ENCODE peak calls at places on chromosomes 3 and 15, in six cellular contexts. One of them, this sample, is unnamed.

GRCh38 chr15:69114231-69114937 is 46.1 kb upstream of the GLCE start:
- DNase-seq in left ventricle myocardium inferior: no peak
- DNase-seq in BE2C: peak
- DNase-seq in upper lobe of right lung: no peak
- DNase-seq in endothelial cell of umbilical vein: no peak
- DNase-seq in heart right ventricle: no peak
- DNase-seq in this sample: no peak

GRCh38 chr15:37098468-37099320 is 1.7 kb downstream of the MEIS2 start:
- DNase-seq in left ventricle myocardium inferior: peak
- DNase-seq in BE2C: peak
- DNase-seq in upper lobe of right lung: no peak
- DNase-seq in endothelial cell of umbilical vein: peak
- DNase-seq in heart right ventricle: peak
- DNase-seq in this sample: peak

GRCh38 chr15:63165166-63165859 is 8.0 kb upstream of the RPS27L start:
- DNase-seq in left ventricle myocardium inferior: no peak
- DNase-seq in BE2C: no peak
- DNase-seq in upper lobe of right lung: no peak
- DNase-seq in endothelial cell of umbilical vein: no peak
- DNase-seq in heart right ventricle: no peak
- DNase-seq in this sample: no peak

GRCh38 chr15:90376789-90377188 is 11.3 kb upstream of the IQGAP1 start:
- DNase-seq in left ventricle myocardium inferior: no peak
- DNase-seq in BE2C: no peak
- DNase-seq in upper lobe of right lung: no peak
- DNase-seq in endothelial cell of umbilical vein: peak
- DNase-seq in heart right ventricle: no peak
- DNase-seq in this sample: no peak

GRCh38 chr15:76274226-76274625 is 37.0 kb downstream of the ETFA start:
- DNase-seq in left ventricle myocardium inferior: no peak
- DNase-seq in BE2C: no peak
- DNase-seq in upper lobe of right lung: no peak
- DNase-seq in endothelial cell of umbilical vein: peak
- DNase-seq in heart right ventricle: no peak
- DNase-seq in this sample: no peak

GRCh38 chr3:133268772-133269171 is 131.1 kb upstream of the BFSP2 start:
- DNase-seq in left ventricle myocardium inferior: no peak
- DNase-seq in BE2C: peak
- DNase-seq in upper lobe of right lung: no peak
- DNase-seq in endothelial cell of umbilical vein: no peak
- DNase-seq in heart right ventricle: no peak
- DNase-seq in this sample: no peak

GRCh38 chr3:61562810-61563613 is 1.6 kb downstream of the PTPRG start:
- DNase-seq in left ventricle myocardium inferior: peak
- DNase-seq in BE2C: no peak
- DNase-seq in upper lobe of right lung: peak
- DNase-seq in endothelial cell of umbilical vein: peak
- DNase-seq in heart right ventricle: peak
- DNase-seq in this sample: no peak

GRCh38 chr3:16907245-16907644 is 22.5 kb downstream of the PLCL2 start:
- DNase-seq in left ventricle myocardium inferior: no peak
- DNase-seq in BE2C: no peak
- DNase-seq in upper lobe of right lung: no peak
- DNase-seq in endothelial cell of umbilical vein: peak
- DNase-seq in heart right ventricle: no peak
- DNase-seq in this sample: no peak

GRCh38 chr3:72290859-72291641 is 506.1 kb upstream of the PROK2 start:
- DNase-seq in left ventricle myocardium inferior: no peak
- DNase-seq in BE2C: peak
- DNase-seq in upper lobe of right lung: no peak
- DNase-seq in endothelial cell of umbilical vein: no peak
- DNase-seq in heart right ventricle: no peak
- DNase-seq in this sample: no peak

GRCh38 chr3:156751461-156752025 is 74.6 kb upstream of the LEKR1 start:
- DNase-seq in left ventricle myocardium inferior: peak
- DNase-seq in BE2C: no peak
- DNase-seq in upper lobe of right lung: no peak
- DNase-seq in endothelial cell of umbilical vein: peak
- DNase-seq in heart right ventricle: peak
- DNase-seq in this sample: no peak

GRCh38 chr3:103906304-103906703 is 1460.4 kb upstream of the ALCAM start:
- DNase-seq in left ventricle myocardium inferior: no peak
- DNase-seq in BE2C: no peak
- DNase-seq in upper lobe of right lung: no peak
- DNase-seq in endothelial cell of umbilical vein: no peak
- DNase-seq in heart right ventricle: no peak
- DNase-seq in this sample: no peak

GRCh38 chr3:47376393-47376792 is 4.4 kb upstream of the PTPN23 start:
- DNase-seq in left ventricle myocardium inferior: no peak
- DNase-seq in BE2C: no peak
- DNase-seq in upper lobe of right lung: no peak
- DNase-seq in endothelial cell of umbilical vein: no peak
- DNase-seq in heart right ventricle: no peak
- DNase-seq in this sample: no peak

GRCh38 chr3:140842984-140843649 is 98.5 kb upstream of the SLC25A36 start:
- DNase-seq in left ventricle myocardium inferior: no peak
- DNase-seq in BE2C: no peak
- DNase-seq in upper lobe of right lung: no peak
- DNase-seq in endothelial cell of umbilical vein: no peak
- DNase-seq in heart right ventricle: no peak
- DNase-seq in this sample: no peak

GRCh38 chr3:120450261-120450913 is 405 bp downstream of the FSTL1 start:
- DNase-seq in left ventricle myocardium inferior: peak
- DNase-seq in BE2C: peak
- DNase-seq in upper lobe of right lung: peak
- DNase-seq in endothelial cell of umbilical vein: peak
- DNase-seq in heart right ventricle: peak
- DNase-seq in this sample: peak

GRCh38 chr15:82545002-82545401 is 4.7 kb upstream of the RPS17 start:
- DNase-seq in left ventricle myocardium inferior: no peak
- DNase-seq in BE2C: no peak
- DNase-seq in upper lobe of right lung: no peak
- DNase-seq in endothelial cell of umbilical vein: no peak
- DNase-seq in heart right ventricle: no peak
- DNase-seq in this sample: no peak

GRCh38 chr3:194575484-194576210 is 57.6 kb downstream of the TMEM44 start:
- DNase-seq in left ventricle myocardium inferior: no peak
- DNase-seq in BE2C: no peak
- DNase-seq in upper lobe of right lung: no peak
- DNase-seq in endothelial cell of umbilical vein: no peak
- DNase-seq in heart right ventricle: peak
- DNase-seq in this sample: peak

GRCh38 chr3:197445886-197446631 is 109.7 kb downstream of the BDH1 start:
- DNase-seq in left ventricle myocardium inferior: no peak
- DNase-seq in BE2C: no peak
- DNase-seq in upper lobe of right lung: no peak
- DNase-seq in endothelial cell of umbilical vein: no peak
- DNase-seq in heart right ventricle: no peak
- DNase-seq in this sample: no peak

GRCh38 chr15:92807971-92808571 is 92.1 kb upstream of the CHD2 start:
- DNase-seq in left ventricle myocardium inferior: no peak
- DNase-seq in BE2C: no peak
- DNase-seq in upper lobe of right lung: no peak
- DNase-seq in endothelial cell of umbilical vein: peak
- DNase-seq in heart right ventricle: no peak
- DNase-seq in this sample: peak

GRCh38 chr3:194485471-194485875 is 1.3 kb downstream of the ATP13A3 start:
- DNase-seq in left ventricle myocardium inferior: no peak
- DNase-seq in BE2C: no peak
- DNase-seq in upper lobe of right lung: no peak
- DNase-seq in endothelial cell of umbilical vein: peak
- DNase-seq in heart right ventricle: no peak
- DNase-seq in this sample: no peak

GRCh38 chr3:149340310-149340933 is 7.0 kb upstream of the TM4SF18 start:
- DNase-seq in left ventricle myocardium inferior: no peak
- DNase-seq in BE2C: no peak
- DNase-seq in upper lobe of right lung: no peak
- DNase-seq in endothelial cell of umbilical vein: peak
- DNase-seq in heart right ventricle: no peak
- DNase-seq in this sample: peak

GRCh38 chr15:33680336-33680735 is 288.0 kb upstream of the CHRM5 start:
- DNase-seq in left ventricle myocardium inferior: no peak
- DNase-seq in BE2C: no peak
- DNase-seq in upper lobe of right lung: no peak
- DNase-seq in endothelial cell of umbilical vein: no peak
- DNase-seq in heart right ventricle: no peak
- DNase-seq in this sample: no peak

GRCh38 chr3:189900578-189900977 is 220.1 kb downstream of the P3H2 start:
- DNase-seq in left ventricle myocardium inferior: no peak
- DNase-seq in BE2C: no peak
- DNase-seq in upper lobe of right lung: no peak
- DNase-seq in endothelial cell of umbilical vein: no peak
- DNase-seq in heart right ventricle: no peak
- DNase-seq in this sample: no peak

GRCh38 chr15:38362355-38362754 is 91.6 kb upstream of the FAM98B start:
- DNase-seq in left ventricle myocardium inferior: no peak
- DNase-seq in BE2C: no peak
- DNase-seq in upper lobe of right lung: no peak
- DNase-seq in endothelial cell of umbilical vein: no peak
- DNase-seq in heart right ventricle: no peak
- DNase-seq in this sample: no peak

GRCh38 chr15:73237910-73238309 is 130.8 kb downstream of the HCN4 start:
- DNase-seq in left ventricle myocardium inferior: no peak
- DNase-seq in BE2C: no peak
- DNase-seq in upper lobe of right lung: no peak
- DNase-seq in endothelial cell of umbilical vein: no peak
- DNase-seq in heart right ventricle: no peak
- DNase-seq in this sample: no peak

GRCh38 chr3:191399918-191400317 is 61.0 kb upstream of the PYDC2 start:
- DNase-seq in left ventricle myocardium inferior: no peak
- DNase-seq in BE2C: no peak
- DNase-seq in upper lobe of right lung: no peak
- DNase-seq in endothelial cell of umbilical vein: no peak
- DNase-seq in heart right ventricle: no peak
- DNase-seq in this sample: no peak

GRCh38 chr3:64740232-64740631 is 52.4 kb upstream of the ADAMTS9 start:
- DNase-seq in left ventricle myocardium inferior: no peak
- DNase-seq in BE2C: no peak
- DNase-seq in upper lobe of right lung: no peak
- DNase-seq in endothelial cell of umbilical vein: peak
- DNase-seq in heart right ventricle: no peak
- DNase-seq in this sample: no peak

GRCh38 chr15:92268900-92269299 is 124.8 kb upstream of the ST8SIA2 start:
- DNase-seq in left ventricle myocardium inferior: no peak
- DNase-seq in BE2C: no peak
- DNase-seq in upper lobe of right lung: no peak
- DNase-seq in endothelial cell of umbilical vein: no peak
- DNase-seq in heart right ventricle: no peak
- DNase-seq in this sample: no peak

GRCh38 chr3:31189330-31189729 is 294.9 kb upstream of the GADL1 start:
- DNase-seq in left ventricle myocardium inferior: no peak
- DNase-seq in BE2C: no peak
- DNase-seq in upper lobe of right lung: no peak
- DNase-seq in endothelial cell of umbilical vein: no peak
- DNase-seq in heart right ventricle: no peak
- DNase-seq in this sample: no peak

GRCh38 chr3:77259701-77260100 is 219.8 kb downstream of the ROBO2 start:
- DNase-seq in left ventricle myocardium inferior: no peak
- DNase-seq in BE2C: no peak
- DNase-seq in upper lobe of right lung: no peak
- DNase-seq in endothelial cell of umbilical vein: no peak
- DNase-seq in heart right ventricle: no peak
- DNase-seq in this sample: no peak

GRCh38 chr3:173993299-173993698 is 595.8 kb downstream of the NLGN1 start:
- DNase-seq in left ventricle myocardium inferior: no peak
- DNase-seq in BE2C: no peak
- DNase-seq in upper lobe of right lung: no peak
- DNase-seq in endothelial cell of umbilical vein: peak
- DNase-seq in heart right ventricle: no peak
- DNase-seq in this sample: no peak
- TF ChIP-seq CTCF in left ventricle myocardium inferior: no peak
- TF ChIP-seq CTCF in BE2C: peak
- TF ChIP-seq CTCF in upper lobe of right lung: no peak
- TF ChIP-seq CTCF in endothelial cell of umbilical vein: peak
- TF ChIP-seq CTCF in heart right ventricle: no peak
- TF ChIP-seq CTCF in this sample: peak

GRCh38 chr15:100650685-100651084 is 48.3 kb downstream of the ASB7 start:
- DNase-seq in left ventricle myocardium inferior: no peak
- DNase-seq in BE2C: no peak
- DNase-seq in upper lobe of right lung: no peak
- DNase-seq in endothelial cell of umbilical vein: no peak
- DNase-seq in heart right ventricle: no peak
- DNase-seq in this sample: peak
- TF ChIP-seq CTCF in left ventricle myocardium inferior: no peak
- TF ChIP-seq CTCF in BE2C: peak
- TF ChIP-seq CTCF in upper lobe of right lung: no peak
- TF ChIP-seq CTCF in endothelial cell of umbilical vein: no peak
- TF ChIP-seq CTCF in heart right ventricle: no peak
- TF ChIP-seq CTCF in this sample: peak

DNA sequence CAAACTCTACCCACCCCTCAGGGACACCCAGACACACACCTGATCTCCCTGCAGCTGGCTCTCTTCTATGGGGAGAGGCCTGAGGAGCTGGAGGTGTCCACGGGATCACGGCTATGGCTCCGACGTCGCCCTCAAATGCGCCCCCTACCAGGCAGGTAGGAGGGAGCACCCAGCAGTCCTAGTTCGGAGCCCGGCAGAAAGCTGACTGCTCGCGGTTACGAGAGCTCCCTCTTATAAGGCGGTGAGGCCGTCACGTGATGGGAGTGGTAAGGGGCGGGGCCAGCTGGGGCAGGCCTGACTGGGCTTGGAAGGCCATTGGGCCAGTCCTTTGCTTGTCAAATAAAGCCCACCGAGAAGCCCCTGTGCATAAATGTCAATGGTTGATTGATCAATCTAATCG is at the start of gene PRR20G:
- DNase-seq in left ventricle myocardium inferior: no peak
- DNase-seq in BE2C: no peak
- DNase-seq in upper lobe of right lung: no peak
- DNase-seq in endothelial cell of umbilical vein: no peak
- DNase-seq in heart right ventricle: no peak
- DNase-seq in this sample: no peak
- TF ChIP-seq CTCF in left ventricle myocardium inferior: no peak
- TF ChIP-seq CTCF in BE2C: no peak
- TF ChIP-seq CTCF in upper lobe of right lung: no peak
- TF ChIP-seq CTCF in endothelial cell of umbilical vein: no peak
- TF ChIP-seq CTCF in heart right ventricle: no peak
- TF ChIP-seq CTCF in this sample: no peak

GRCh38 chr15:28084547-28084946 is 14.6 kb downstream of the OCA2 start:
- DNase-seq in left ventricle myocardium inferior: no peak
- DNase-seq in BE2C: no peak
- DNase-seq in upper lobe of right lung: no peak
- DNase-seq in endothelial cell of umbilical vein: no peak
- DNase-seq in heart right ventricle: no peak
- DNase-seq in this sample: no peak

GRCh38 chr15:28082891-28083688 is 16.0 kb downstream of the OCA2 start:
- DNase-seq in left ventricle myocardium inferior: no peak
- DNase-seq in BE2C: no peak
- DNase-seq in upper lobe of right lung: no peak
- DNase-seq in endothelial cell of umbilical vein: no peak
- DNase-seq in heart right ventricle: no peak
- DNase-seq in this sample: no peak

GRCh38 chr15:28079313-28079969 is 19.7 kb downstream of the OCA2 start:
- DNase-seq in left ventricle myocardium inferior: no peak
- DNase-seq in BE2C: no peak
- DNase-seq in upper lobe of right lung: no peak
- DNase-seq in endothelial cell of umbilical vein: no peak
- DNase-seq in heart right ventricle: no peak
- DNase-seq in this sample: no peak

GRCh38 chr15:28081594-28081993 is 17.5 kb downstream of the OCA2 start:
- DNase-seq in left ventricle myocardium inferior: no peak
- DNase-seq in BE2C: no peak
- DNase-seq in upper lobe of right lung: no peak
- DNase-seq in endothelial cell of umbilical vein: no peak
- DNase-seq in heart right ventricle: no peak
- DNase-seq in this sample: no peak

GRCh38 chr15:28080386-28080785 is 18.7 kb downstream of the OCA2 start:
- DNase-seq in left ventricle myocardium inferior: no peak
- DNase-seq in BE2C: no peak
- DNase-seq in upper lobe of right lung: no peak
- DNase-seq in endothelial cell of umbilical vein: no peak
- DNase-seq in heart right ventricle: no peak
- DNase-seq in this sample: no peak
- TF ChIP-seq CTCF in left ventricle myocardium inferior: no peak
- TF ChIP-seq CTCF in BE2C: no peak
- TF ChIP-seq CTCF in upper lobe of right lung: no peak
- TF ChIP-seq CTCF in endothelial cell of umbilical vein: no peak
- TF ChIP-seq CTCF in heart right ventricle: no peak
- TF ChIP-seq CTCF in this sample: no peak

This sample was measured in Calu3.